ENCODE peak calls at places on chromosomes 11 and 22, in five cellular contexts. M is body of pancreas, V is A673, D is cardiac fibroblast, S is epithelial cell of esophagus. F is an unnamed sample.

GRCh38 chr11:123561046-123561781 is 93.2 kb downstream of the SCN3B start:
- DNase-seq in S (peak; percentile 21), V (no peak), M (peak; percentile 50), D (peak; percentile 51), F (no peak)

GRCh38 chr11:125956371-125956770 is 10.5 kb downstream of the VSIG10L2 start:
- DNase-seq in D (peak; percentile 9), M (no peak), V (no peak), S (no peak), F (no peak)

GRCh38 chr22:42962295-42963230 is 52.4 kb downstream of the PACSIN2 start:
- DNase-seq in S (peak; percentile 44), D (no peak), V (no peak), M (peak; percentile 48), F (peak; percentile 74)

GRCh38 chr11:89293966-89294679 is 116.4 kb downstream of the TYR start:
- DNase-seq in S (peak; percentile 4), M (peak; percentile 8), D (peak; percentile 29), V (no peak), F (peak; percentile 37)

GRCh38 chr22:30279389-30279788 is 9.9 kb downstream of the CASTOR1 start:
- DNase-seq in V (peak; percentile 29), D (no peak), S (no peak), M (no peak), F (no peak)

GRCh38 chr22:49824185-49824925 is 3.3 kb downstream of the BRD1 start:
- DNase-seq in D (no peak), S (peak; percentile 27), V (no peak), M (no peak), F (no peak)

GRCh38 chr22:44894782-44895181 is 115.0 kb downstream of the PHF21B start:
- DNase-seq in V (no peak), D (no peak), S (no peak), M (no peak), F (no peak)

GRCh38 chr11:44595964-44596381 is 30.5 kb downstream of the CD82 start:
- DNase-seq in S (no peak), V (no peak), M (peak; percentile 61), D (no peak), F (no peak)

GRCh38 chr22:38657248-38657909 is 941 bp downstream of the CBY1 start:
- DNase-seq in V (no peak), S (peak; percentile 44), M (peak; percentile 39), D (peak; percentile 10), F (no peak)

GRCh38 chr22:46030241-46030880 is 53.4 kb upstream of the WNT7B start:
- DNase-seq in M (peak; percentile 9), D (no peak), S (no peak), V (no peak), F (no peak)

GRCh38 chr11:66868726-66869291 is 11.9 kb downstream of the LRFN4 start:
- DNase-seq in D (no peak), V (peak; percentile 63), M (peak; percentile 81), S (peak; percentile 66), F (peak; percentile 92)

GRCh38 chr22:20130739-20131592 is 638 bp upstream of the ZDHHC8 start:
- DNase-seq in S (peak; percentile 82), D (peak; percentile 68), V (peak; percentile 82), M (peak; percentile 86), F (peak; percentile 89)

GRCh38 chr11:69361048-69361447 is 67.1 kb downstream of the MYEOV start:
- DNase-seq in D (no peak), V (no peak), S (no peak), M (no peak), F (no peak)

GRCh38 chr11:65479184-65480145 is 19.4 kb upstream of the MALAT1 start:
- DNase-seq in D (peak; percentile 99), S (peak; percentile 52), V (peak; percentile 42), M (peak; percentile 84), F (peak; percentile 55)

GRCh38 chr11:66100272-66101037 is 30.4 kb downstream of the PACS1 start:
- DNase-seq in M (peak; percentile 93), V (no peak), S (peak; percentile 52), D (no peak), F (peak; percentile 62)

GRCh38 chr11:47179655-47179991 is 2.9 kb upstream of the ARFGAP2 start:
- DNase-seq in V (peak; percentile 78), M (peak; percentile 50), S (peak; percentile 53), D (peak; percentile 53), F (peak; percentile 49)

GRCh38 chr22:41709341-41709740 is 10.0 kb downstream of the MEI1 start:
- DNase-seq in D (no peak), M (no peak), V (no peak), S (no peak), F (no peak)

GRCh38 chr11:96001037-96001436 is 77.1 kb upstream of the MTMR2 start:
- DNase-seq in S (peak; percentile 9), D (peak; percentile 96), V (no peak), M (peak; percentile 56), F (no peak)

GRCh38 chr11:44915621-44916020 is 35.1 kb downstream of the TP53I11 start:
- DNase-seq in D (no peak), M (no peak), V (no peak), S (no peak), F (no peak)

GRCh38 chr11:7116370-7116769 is 27.6 kb downstream of the RBMXL2 start:
- DNase-seq in D (no peak), M (no peak), V (no peak), S (no peak), F (no peak)

GRCh38 chr11:119795231-119795630 is 66.2 kb upstream of the NECTIN1 start:
- DNase-seq in M (no peak), S (peak; percentile 86), D (peak; percentile 9), V (peak; percentile 43), F (no peak)

GRCh38 chr22:31287818-31288495 is 4.3 kb downstream of the PIK3IP1 start:
- DNase-seq in D (no peak), M (no peak), V (no peak), S (no peak), F (peak; percentile 16)

GRCh38 chr11:86160546-86161149 is 83.9 kb upstream of the EED start:
- DNase-seq in S (peak; percentile 93), D (peak; percentile 68), M (no peak), V (no peak), F (no peak)

GRCh38 chr11:71304045-71304444 is 51.7 kb upstream of the SHANK2 start:
- DNase-seq in S (no peak), D (no peak), V (no peak), M (no peak), F (no peak)

GRCh38 chr11:10701982-10702381 is 8.4 kb upstream of the IRAG1 start:
- DNase-seq in S (peak; percentile 13), V (no peak), D (peak; percentile 43), M (no peak), F (no peak)

GRCh38 chr11:8032576-8033311 is 45.6 kb downstream of the EIF3F start:
- DNase-seq in M (no peak), D (no peak), S (no peak), V (no peak), F (no peak)

GRCh38 chr11:27506200-27507182 is at the start of gene LIN7C:
- DNase-seq in M (peak; percentile 98), D (peak; percentile 97), S (peak; percentile 96), V (peak; percentile 100), F (peak; percentile 97)
- H3K4me3 ChIP-seq in M (peak within 1 kb of the TSS; percentile 96), D (peak within 1 kb of the TSS; percentile 84), S (peak within 1 kb of the TSS; percentile 96), V (peak within 1 kb of the TSS; percentile 65), F (peak within 1 kb of the TSS; percentile 86)

GRCh38 chr11:68312117-68312779 is at the start of gene LRP5:
- DNase-seq in V (peak; percentile 61), M (peak; percentile 58), D (no peak), S (peak; percentile 40), F (peak; percentile 57)

GRCh38 chr11:68314886-68315580 is 2.6 kb downstream of the LRP5 start:
- DNase-seq in M (peak; percentile 60), D (peak; percentile 55), S (peak; percentile 80), V (no peak), F (peak; percentile 71)

GRCh38 chr11:68314203-68314885 is 2.0 kb downstream of the LRP5 start:
- DNase-seq in V (peak; percentile 64), M (no peak), S (no peak), D (peak; percentile 27), F (peak; percentile 58)

GRCh38 chr11:68312780-68313573 is 586 bp downstream of the LRP5 start:
- DNase-seq in S (peak; percentile 40), M (peak; percentile 36), D (no peak), V (peak; percentile 50), F (peak; percentile 58)

DNA sequence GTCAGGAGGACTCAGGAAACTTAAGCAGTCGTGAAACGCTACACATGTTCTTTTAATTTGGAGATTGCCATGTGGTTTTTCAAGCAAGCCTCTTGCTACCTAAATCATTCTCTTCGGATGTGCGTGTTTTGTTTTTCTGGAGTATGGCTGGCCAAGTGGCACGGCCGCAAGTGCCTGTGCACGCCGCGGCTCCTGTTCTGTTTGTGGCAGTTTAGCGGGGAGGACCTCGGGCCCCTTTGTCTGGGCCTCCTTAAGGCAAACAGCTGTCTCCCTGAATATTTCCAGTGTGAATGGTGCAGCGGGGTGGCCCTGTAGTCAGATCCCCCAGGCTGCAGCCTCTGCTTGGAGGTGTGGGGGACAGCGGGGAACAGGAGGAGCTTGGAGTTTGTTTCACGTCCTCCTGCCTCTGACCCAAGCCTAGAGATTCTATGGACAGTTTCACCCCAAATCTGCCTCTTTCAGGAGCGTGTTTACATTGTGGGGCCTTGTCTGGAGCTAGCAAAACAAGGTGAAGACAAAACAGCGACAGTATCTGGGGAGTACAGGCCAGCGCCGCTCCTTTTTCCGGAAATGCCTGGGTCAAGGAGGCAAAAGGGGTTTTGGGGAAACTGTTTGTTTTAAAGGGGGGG is 1.3 kb downstream of the LRP5 start:
- DNase-seq in M (no peak), S (peak; percentile 28), D (peak; percentile 32), V (peak; percentile 60), F (no peak)
- H3K4me3 ChIP-seq in M (peak overlapping the region; percentile 19), S (peak overlapping the region; percentile 68), D (peak overlapping the region; percentile 62), V (peak overlapping the region; percentile 75), F (peak overlapping the region; percentile 42)

DNA sequence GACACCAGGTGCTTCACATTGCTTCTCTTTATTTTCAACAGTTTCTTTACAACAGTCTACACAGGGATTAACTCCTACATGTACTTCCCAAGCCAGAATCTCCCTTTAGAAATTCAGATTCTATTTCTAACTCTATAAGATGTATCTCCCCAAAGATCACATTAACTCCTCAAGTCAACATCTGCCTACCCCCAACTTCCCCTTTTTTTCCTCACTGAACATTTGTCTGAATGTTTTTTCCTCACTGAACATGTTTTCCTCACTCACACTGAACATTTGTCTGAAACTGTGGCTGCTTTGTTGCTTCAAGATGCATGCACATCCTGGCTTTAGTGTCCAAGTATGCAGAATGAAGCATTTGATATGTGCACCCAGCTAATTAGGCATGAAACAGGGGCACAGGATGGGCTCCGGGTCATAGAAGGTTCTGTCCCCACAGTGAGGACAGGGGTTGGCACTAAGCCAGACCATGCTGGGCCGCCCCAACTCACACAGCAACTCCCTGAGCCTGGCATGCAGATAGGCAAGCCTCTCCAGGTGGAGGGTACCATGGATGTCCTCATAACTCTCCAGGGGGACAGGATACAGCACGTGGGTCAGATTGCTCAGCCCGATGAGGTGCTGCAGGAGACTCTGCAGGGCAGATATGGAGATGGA is 11.2 kb downstream of the PRAME start:
- DNase-seq in V (no peak), D (no peak), S (no peak), M (no peak), F (no peak)
- H3K4me3 ChIP-seq in V (no peak overlapping the region), D (no peak overlapping the region), S (no peak overlapping the region), M (no peak overlapping the region), F (no peak overlapping the region)

GRCh38 chr22:26168199-26168915 is 905 bp upstream of the SEZ6L start:
- DNase-seq in S (no peak), D (no peak), V (no peak), M (no peak), F (no peak)

GRCh38 chr22:26170795-26171194 is 1.5 kb downstream of the SEZ6L start:
- DNase-seq in M (peak; percentile 17), D (no peak), V (peak; percentile 41), S (no peak), F (no peak)

GRCh38 chr22:26169312-26170111 is at the start of gene SEZ6L:
- DNase-seq in V (no peak), M (peak; percentile 19), S (no peak), D (no peak), F (no peak)

GRCh38 chr22:26168934-26169311 is 339 bp upstream of the SEZ6L start:
- DNase-seq in S (no peak), M (no peak), V (no peak), D (no peak), F (no peak)

GRCh38 chr22:26170112-26170492 is 840 bp downstream of the SEZ6L start:
- DNase-seq in D (no peak), M (no peak), V (no peak), S (no peak), F (no peak)
- H3K4me3 ChIP-seq in D (no peak overlapping the region), M (no peak overlapping the region), V (peak overlapping the region; percentile 38), S (no peak overlapping the region), F (no peak overlapping the region)